ENCODE peak calls at places on chromosomes 12 and 14, in five cellular contexts. X, V, N, C and A are unnamed samples.

GRCh38 chr12:66647034-66647691 is 31.7 kb downstream of the GRIP1 start:
- DNase-seq in N (no peak), C (no peak), V (no peak), X (no peak), A (no peak)

GRCh38 chr12:123712780-123713319 is 697 bp downstream of the ATP6V0A2 start:
- DNase-seq in N (no peak), V (no peak), C (no peak), X (no peak), A (no peak)

GRCh38 chr12:57236224-57236924 is 6.9 kb downstream of the SHMT2 start:
- DNase-seq in N (no peak), V (no peak), C (no peak), X (no peak), A (no peak)

GRCh38 chr12:95096852-95097251 is 23.4 kb upstream of the NR2C1 start:
- DNase-seq in N (no peak), C (no peak), X (peak; percentile 68), V (peak; percentile 55), A (no peak)

GRCh38 chr14:64227856-64228255 is 66.3 kb downstream of the ESR2 start:
- DNase-seq in N (no peak), C (no peak), V (no peak), X (no peak), A (no peak)

GRCh38 chr14:92252291-92252690 is 70.7 kb upstream of the SLC24A4 start:
- DNase-seq in C (no peak), X (no peak), N (no peak), V (no peak), A (no peak)

GRCh38 chr14:101191882-101192660 is 288.5 kb upstream of the RTL1 start:
- DNase-seq in N (no peak), X (peak; percentile 7), V (peak; percentile 15), C (no peak), A (no peak)

GRCh38 chr14:92412912-92413311 is 89.9 kb downstream of the SLC24A4 start:
- DNase-seq in N (no peak), V (no peak), X (no peak), C (no peak), A (no peak)

GRCh38 chr14:74240794-74241610 is 1.8 kb downstream of the VSX2 start:
- DNase-seq in X (no peak), V (no peak), C (peak; percentile 16), N (no peak), A (no peak)

GRCh38 chr12:124213606-124214347 is 81.1 kb upstream of the RFLNA start:
- DNase-seq in V (no peak), N (no peak), X (no peak), C (no peak), A (no peak)

GRCh38 chr14:39158222-39158858 is 11.8 kb downstream of the TRAPPC6B start:
- DNase-seq in C (no peak), V (no peak), X (no peak), N (no peak), A (no peak)
- H3K4me1 ChIP-seq in C (peaks cover 15% of the 10 kb centered on the region), V (no peaks in the 10 kb centered on the region), X (no peaks in the 10 kb centered on the region), N (no peaks in the 10 kb centered on the region), A (no peaks in the 10 kb centered on the region)

GRCh38 chr12:4444031-4444430 is 1.6 kb downstream of the FGF6 start:
- DNase-seq in N (no peak), C (no peak), X (no peak), V (no peak), A (no peak)

GRCh38 chr12:4446335-4446734 is 720 bp upstream of the FGF6 start:
- DNase-seq in V (no peak), N (no peak), C (no peak), X (no peak), A (no peak)

GRCh38 chr12:4445156-4446020 is at the start of gene FGF6:
- DNase-seq in V (no peak), C (no peak), X (no peak), N (no peak), A (no peak)

GRCh38 chr12:4441355-4442330 is 4.0 kb downstream of the FGF6 start:
- DNase-seq in V (no peak), X (no peak), N (no peak), C (no peak), A (no peak)

GRCh38 chr12:4443616-4444015 is 2.0 kb downstream of the FGF6 start:
- DNase-seq in V (no peak), C (no peak), N (no peak), X (no peak), A (no peak)
- H3K27me3 ChIP-seq in V (peaks cover 34% of the 10 kb centered on the region), C (no peaks in the 10 kb centered on the region), N (no peaks in the 10 kb centered on the region), X (no peaks in the 10 kb centered on the region), A (no peaks in the 10 kb centered on the region)

GRCh38 chr14:26233126-26233525 is 364.7 kb downstream of the NOVA1 start:
- DNase-seq in V (no peak), C (no peak), N (no peak), X (no peak), A (no peak)
- H3K9me3 ChIP-seq in V (no peaks in the 10 kb centered on the region), C (no peaks in the 10 kb centered on the region), N (no peaks in the 10 kb centered on the region), X (no peaks in the 10 kb centered on the region), A (no peaks in the 10 kb centered on the region)

GRCh38 chr14:65993103-65993502 is 493.1 kb upstream of the CCDC196 start:
- DNase-seq in X (no peak), C (no peak), V (no peak), N (no peak), A (no peak)

GRCh38 chr14:65993996-65994395 is 492.2 kb upstream of the CCDC196 start:
- DNase-seq in N (no peak), V (no peak), X (no peak), C (no peak), A (no peak)

GRCh38 chr14:65985976-65986375 is 500.2 kb upstream of the CCDC196 start:
- DNase-seq in V (no peak), C (no peak), N (no peak), X (no peak), A (no peak)

GRCh38 chr14:65991124-65991523 is 495.0 kb upstream of the CCDC196 start:
- DNase-seq in V (no peak), C (no peak), N (no peak), X (no peak), A (no peak)

GRCh38 chr14:65989981-65990380 is 496.2 kb upstream of the CCDC196 start:
- DNase-seq in C (no peak), N (no peak), V (no peak), X (no peak), A (no peak)
- H3K4me1 ChIP-seq in C (peaks cover 17% of the 10 kb centered on the region), N (no peaks in the 10 kb centered on the region), V (no peaks in the 10 kb centered on the region), X (no peaks in the 10 kb centered on the region), A (no peaks in the 10 kb centered on the region)

GRCh38 chr12:5946388-5946787 is 1.3 kb upstream of the ANO2 start:
- DNase-seq in V (no peak), N (no peak), C (no peak), X (no peak), A (no peak)

GRCh38 chr12:5944053-5944452 is 1.0 kb downstream of the ANO2 start:
- DNase-seq in N (no peak), X (no peak), C (no peak), V (no peak), A (no peak)

GRCh38 chr12:5948696-5949095 is 3.6 kb upstream of the ANO2 start:
- DNase-seq in V (no peak), C (no peak), X (no peak), N (no peak), A (no peak)

GRCh38 chr12:5944688-5945070 is 380 bp downstream of the ANO2 start:
- DNase-seq in C (no peak), V (no peak), X (no peak), N (no peak), A (no peak)

GRCh38 chr12:5945071-5946008 is at the start of gene ANO2:
- DNase-seq in C (no peak), N (no peak), V (no peak), X (no peak), A (no peak)
- H3K27me3 ChIP-seq in C (peaks cover 5% of the 10 kb centered on the region), N (peaks cover 13% of the 10 kb centered on the region), V (peaks cover 83% of the 10 kb centered on the region), X (no peaks in the 10 kb centered on the region), A (no peaks in the 10 kb centered on the region)